ENCODE peak calls at places on chromosomes 12 and 14, in five cellular contexts. I, F, Y, R and H are unnamed samples.

GRCh38 chr12:12725956-12726542 is 8.9 kb downstream of the CDKN1B start:
- DNase-seq in I (no peak), F (no peak), Y (no peak), R (no peak), H (no peak)

GRCh38 chr14:35366521-35366976 is 38.0 kb downstream of the NFKBIA start:
- DNase-seq in I (no peak), F (no peak), Y (no peak), R (no peak), H (no peak)

GRCh38 chr12:32559434-32559833 is 119.7 kb upstream of the DNM1L start:
- DNase-seq in I (no peak), F (no peak), Y (no peak), R (no peak), H (no peak)

GRCh38 chr12:116697305-116698130 is 40.4 kb downstream of the SPRING1 start:
- DNase-seq in I (peak), F (no peak), Y (peak), R (peak), H (peak)

GRCh38 chr12:103620395-103620794 is 33.3 kb downstream of the STAB2 start:
- DNase-seq in I (no peak), F (no peak), Y (no peak), R (no peak), H (no peak)

GRCh38 chr14:34794217-34794616 is 79.8 kb upstream of the CFL2 start:
- DNase-seq in I (no peak), F (no peak), Y (no peak), R (no peak), H (no peak)

GRCh38 chr14:92544051-92544730 is 30.6 kb downstream of the RIN3 start:
- DNase-seq in I (no peak), F (no peak), Y (no peak), R (no peak), H (no peak)

GRCh38 chr14:23544511-23545447 is 6.8 kb downstream of the ZFHX2 start:
- DNase-seq in I (no peak), F (no peak), Y (peak), R (peak), H (peak)

GRCh38 chr12:59834659-59835474 is 239.0 kb downstream of the SLC16A7 start:
- DNase-seq in I (no peak), F (no peak), Y (no peak), R (peak), H (no peak)

GRCh38 chr14:31886161-31886835 is 190.8 kb upstream of the ARHGAP5 start:
- DNase-seq in I (no peak), F (no peak), Y (no peak), R (no peak), H (no peak)

GRCh38 chr14:35244542-35244941 is 47.6 kb upstream of the PSMA6 start:
- DNase-seq in I (no peak), F (no peak), Y (no peak), R (no peak), H (no peak)

GRCh38 chr12:131351319-131352028 is 359.4 kb upstream of the SFSWAP start:
- DNase-seq in I (no peak), F (no peak), Y (no peak), R (peak), H (no peak)

GRCh38 chr14:41922014-41922413 is 315.3 kb downstream of the LRFN5 start:
- DNase-seq in I (no peak), F (no peak), Y (no peak), R (no peak), H (no peak)